ENCODE peak calls at places on chromosomes 4 and X, in eight cellular contexts. Y, V, O, X, I, M, Z and E are unnamed samples.

GRCh38 chrX:125132274-125132673 is 187.4 kb upstream of the TEX13C start:
- DNase-seq in V (no peak), Z (peak; percentile 39), M (no peak), O (no peak), X (no peak), Y (no peak), I (no peak), E (no peak)

GRCh38 chrX:24148535-24149345 is 789 bp upstream of the ZFX start:
- DNase-seq in M (peak; percentile 34), O (peak; percentile 10), Y (no peak), V (no peak), X (no peak), Z (no peak), I (no peak), E (peak; percentile 1)

GRCh38 chr4:40205259-40206198 is 8.7 kb downstream of the RHOH start:
- DNase-seq in V (no peak), M (no peak), O (no peak), I (no peak), Y (no peak), Z (no peak), X (no peak), E (no peak)

GRCh38 chr4:1285790-1286553 is 3.7 kb upstream of the MAEA start:
- DNase-seq in M (no peak), V (no peak), Y (no peak), O (no peak), I (no peak), X (no peak), Z (no peak), E (no peak)

GRCh38 chr4:17336524-17336941 is 175.4 kb downstream of the QDPR start:
- DNase-seq in X (peak; percentile 91), M (no peak), I (peak; percentile 59), O (no peak), Z (no peak), Y (no peak), V (no peak), E (no peak)

GRCh38 chr4:109738104-109738872 is 8.4 kb upstream of the PLA2G12A start:
- DNase-seq in V (no peak), Y (no peak), X (no peak), O (no peak), I (no peak), Z (no peak), M (no peak), E (no peak)

GRCh38 chr4:82901129-82901718 is 689 bp downstream of the THAP9 start:
- DNase-seq in V (no peak), Y (no peak), O (no peak), X (no peak), I (no peak), Z (no peak), M (no peak), E (no peak)

GRCh38 chr4:8289151-8289750 is 19.7 kb downstream of the HTRA3 start:
- DNase-seq in Y (no peak), Z (no peak), O (no peak), M (no peak), V (no peak), X (no peak), I (no peak), E (no peak)

GRCh38 chr4:17589355-17589754 is 12.4 kb downstream of the LAP3 start:
- DNase-seq in Z (no peak), Y (no peak), I (no peak), M (no peak), X (no peak), O (no peak), V (no peak), E (no peak)

GRCh38 chr4:46839128-46839527 is 69.9 kb downstream of the COX7B2 start:
- DNase-seq in M (no peak), Y (no peak), I (no peak), Z (no peak), X (no peak), V (no peak), O (no peak), E (peak; percentile 38)

GRCh38 chr4:7872264-7872771 is 67.3 kb downstream of the AFAP1 start:
- DNase-seq in M (peak; percentile 47), I (no peak), Y (peak; percentile 68), V (peak; percentile 92), O (peak; percentile 82), X (no peak), Z (no peak), E (no peak)

GRCh38 chrX:127577884-127578283 is 474.3 kb downstream of the ACTRT1 start:
- DNase-seq in V (no peak), M (no peak), Z (no peak), I (no peak), O (no peak), Y (no peak), X (no peak), E (no peak)

GRCh38 chr4:15976456-15977096 is 13.6 kb upstream of the FGFBP2 start:
- DNase-seq in O (no peak), M (no peak), I (no peak), V (no peak), Z (no peak), X (no peak), Y (no peak), E (no peak)

GRCh38 chrX:9327747-9328145 is 137.1 kb upstream of the TBL1X start:
- DNase-seq in Z (no peak), V (no peak), O (no peak), I (no peak), Y (no peak), M (no peak), X (no peak), E (no peak)

GRCh38 chr4:37825943-37826281 is 574 bp upstream of the PGM2 start:
- DNase-seq in X (no peak), I (no peak), V (no peak), O (no peak), M (no peak), Y (no peak), Z (peak; percentile 12), E (peak; percentile 40)

GRCh38 chr4:134024251-134024650 is 177.3 kb downstream of the PABPC4L start:
- DNase-seq in Z (peak; percentile 8), I (no peak), M (peak; percentile 26), Y (no peak), V (no peak), O (no peak), X (no peak), E (no peak)

GRCh38 chr4:137393043-137393442 is 139.3 kb downstream of the PCDH18 start:
- DNase-seq in M (peak; percentile 92), V (peak; percentile 57), Y (no peak), X (no peak), I (no peak), O (no peak), Z (no peak), E (peak; percentile 11)

GRCh38 chr4:96599752-96600151 is 759.9 kb downstream of the PDHA2 start:
- DNase-seq in Y (no peak), X (no peak), I (no peak), O (no peak), M (peak; percentile 4), V (no peak), Z (no peak), E (no peak)

GRCh38 chr4:8182858-8183725 is 16.0 kb upstream of the SH3TC1 start:
- DNase-seq in X (no peak), M (no peak), O (no peak), I (no peak), Y (peak; percentile 90), V (peak; percentile 20), Z (peak; percentile 34), E (no peak)

GRCh38 chr4:151198748-151199147 is 78.2 kb upstream of the PRSS48 start:
- DNase-seq in V (no peak), Z (no peak), Y (no peak), O (no peak), I (no peak), M (no peak), X (no peak), E (no peak)

GRCh38 chrX:12885508-12885907 is 18.6 kb downstream of the TLR7 start:
- DNase-seq in Z (no peak), M (no peak), Y (no peak), O (no peak), X (no peak), I (no peak), V (no peak), E (no peak)

GRCh38 chr4:83356899-83357661 is 22.4 kb upstream of the HPSE start:
- DNase-seq in Z (no peak), O (no peak), I (no peak), Y (no peak), M (no peak), V (peak; percentile 57), X (peak; percentile 85), E (no peak)

GRCh38 chr4:3037957-3038451 is 36.3 kb downstream of the HTT-AS start:
- DNase-seq in O (no peak), Z (no peak), Y (no peak), X (no peak), I (no peak), M (no peak), V (no peak), E (no peak)

GRCh38 chr4:164383187-164384181 is 370.4 kb upstream of the SMIM31 start:
- DNase-seq in V (no peak), X (no peak), O (peak; percentile 58), Z (no peak), Y (no peak), I (no peak), M (no peak), E (peak; percentile 70)